ENCODE peak calls at places on chromosomes 11 and 22, in four cellular contexts. J is foreskin keratinocyte, T is H1, S is BE2C. W is an unnamed sample.
A peak's percentile ranks its signal among the peaks of the same experiment; 100 is the strongest.

GRCh38 chr11:113951487-113951886 is 23.4 kb upstream of the HTR3A start:
- DNase-seq in J (no peak), S (no peak), T (no peak), W (no peak)

GRCh38 chr11:58616594-58616993 is 5.9 kb upstream of the CNTF start:
- DNase-seq in S (no peak), J (peak; percentile 64), T (no peak), W (no peak)

GRCh38 chr11:43316451-43316850 is 4.7 kb downstream of the API5 start:
- DNase-seq in J (peak; percentile 18), T (no peak), S (no peak), W (no peak)

GRCh38 chr11:4092031-4092430 is 2.6 kb upstream of the RRM1 start:
- DNase-seq in J (no peak), S (no peak), T (no peak), W (no peak)

GRCh38 chr11:7167976-7168740 is 79.4 kb downstream of the RBMXL2 start:
- DNase-seq in J (no peak), T (no peak), S (no peak), W (no peak)

GRCh38 chr11:75562836-75563484 is 907 bp downstream of the SERPINH1 start:
- DNase-seq in J (peak; percentile 57), T (peak; percentile 79), S (no peak), W (no peak)

GRCh38 chr11:132627981-132628380 is 904.3 kb downstream of the OPCML start:
- DNase-seq in J (no peak), S (no peak), T (no peak), W (no peak)

GRCh38 chr11:8359521-8359920 is 95.8 kb upstream of the LMO1 start:
- DNase-seq in S (no peak), T (no peak), J (no peak), W (no peak)

GRCh38 chr22:27378343-27378800 is 423.2 kb downstream of the MN1 start:
- DNase-seq in S (no peak), T (no peak), J (no peak), W (no peak)

GRCh38 chr11:29343465-29344333 is 673.1 kb downstream of the KCNA4 start:
- DNase-seq in T (peak; percentile 86), J (peak; percentile 46), S (peak; percentile 54), W (no peak)

GRCh38 chr11:94112182-94112960 is 16.3 kb upstream of the PANX1 start:
- DNase-seq in J (peak; percentile 79), S (no peak), T (no peak), W (no peak)

GRCh38 chr11:2929880-2930704 is 872 bp upstream of the PHLDA2 start:
- DNase-seq in S (no peak), T (peak; percentile 73), J (peak; percentile 76), W (peak; percentile 91)

GRCh38 chr22:45328822-45329535 is 19.2 kb downstream of the FAM118A start:
- DNase-seq in S (peak; percentile 74), J (no peak), T (no peak), W (no peak)

GRCh38 chr11:41099654-41100053 is 359.8 kb downstream of the LRRC4C start:
- DNase-seq in J (no peak), S (no peak), T (no peak), W (no peak)

GRCh38 chr22:42990131-42990838 is 24.7 kb downstream of the PACSIN2 start:
- DNase-seq in S (no peak), T (no peak), J (peak; percentile 89), W (no peak)

GRCh38 chr11:26105762-26106423 is 226.0 kb upstream of the ANO3 start:
- DNase-seq in S (no peak), J (no peak), T (no peak), W (no peak)

GRCh38 chr11:105741488-105742020 is 131.7 kb downstream of the GRIA4 start:
- DNase-seq in T (no peak), J (no peak), S (no peak), W (no peak)

GRCh38 chr11:60974726-60975125 is 3.2 kb downstream of the CD6 start:
- DNase-seq in J (no peak), T (no peak), S (no peak), W (no peak)

GRCh38 chr22:49753276-49753884 is 74.3 kb downstream of the BRD1 start:
- DNase-seq in S (no peak), J (no peak), T (no peak), W (peak; percentile 68)

GRCh38 chr11:74366576-74366975 is 31.7 kb downstream of the PGM2L1 start:
- DNase-seq in T (no peak), J (peak; percentile 4), S (no peak), W (no peak)

GRCh38 chr11:61820174-61820573 is 3.4 kb upstream of the FADS1 start:
- DNase-seq in S (no peak), J (peak; percentile 91), T (no peak), W (no peak)

GRCh38 chr22:41915035-41915782 is at the start of gene SHISA8:
- DNase-seq in J (no peak), T (no peak), S (peak; percentile 60), W (no peak)

GRCh38 chr22:49769691-49770315 is 57.9 kb downstream of the BRD1 start:
- DNase-seq in T (no peak), S (peak; percentile 4), J (no peak), W (peak; percentile 82)

GRCh38 chr22:24801906-24802504 is 4.0 kb upstream of the SGSM1 start:
- DNase-seq in J (no peak), T (no peak), S (no peak), W (no peak)

GRCh38 chr22:23065069-23065451 is 5.3 kb upstream of the GNAZ start:
- DNase-seq in T (no peak), J (no peak), S (no peak), W (peak; percentile 36)

GRCh38 chr11:116703421-116703820 is 69.4 kb downstream of the BUD13 start:
- DNase-seq in S (peak; percentile 95), J (no peak), T (peak; percentile 76), W (no peak)

GRCh38 chr11:63667993-63668392 is 3.2 kb downstream of the ATL3 start:
- DNase-seq in T (no peak), S (no peak), J (peak; percentile 99), W (no peak)

GRCh38 chr11:86800076-86800955 is at the start of gene PRSS23:
- DNase-seq in T (peak; percentile 76), J (peak; percentile 32), S (peak; percentile 59), W (peak; percentile 93)

GRCh38 chr11:86800956-86801264 is 568 bp downstream of the PRSS23 start:
- DNase-seq in J (no peak), T (no peak), S (no peak), W (no peak)

GRCh38 chr11:86798988-86799387 is 1.4 kb upstream of the PRSS23 start:
- DNase-seq in T (no peak), J (peak; percentile 50), S (no peak), W (no peak)

GRCh38 chr11:86802146-86802545 is 1.8 kb downstream of the PRSS23 start:
- DNase-seq in T (no peak), J (peak; percentile 71), S (no peak), W (no peak)

GRCh38 chr11:86799680-86800075 is 664 bp upstream of the PRSS23 start:
- DNase-seq in J (no peak), T (no peak), S (no peak), W (no peak)
- TF ChIP-seq CTCF in J (peak; percentile 13), T (peak; percentile 30), S (no peak), W (peak; percentile 66)

GRCh38 chr11:64687204-64687603 is 35.8 kb downstream of the NRXN2 start:
- DNase-seq in J (no peak), S (no peak), T (no peak), W (peak; percentile 70)
- TF ChIP-seq CTCF in J (no peak), S (no peak), T (no peak), W (no peak)

DNA sequence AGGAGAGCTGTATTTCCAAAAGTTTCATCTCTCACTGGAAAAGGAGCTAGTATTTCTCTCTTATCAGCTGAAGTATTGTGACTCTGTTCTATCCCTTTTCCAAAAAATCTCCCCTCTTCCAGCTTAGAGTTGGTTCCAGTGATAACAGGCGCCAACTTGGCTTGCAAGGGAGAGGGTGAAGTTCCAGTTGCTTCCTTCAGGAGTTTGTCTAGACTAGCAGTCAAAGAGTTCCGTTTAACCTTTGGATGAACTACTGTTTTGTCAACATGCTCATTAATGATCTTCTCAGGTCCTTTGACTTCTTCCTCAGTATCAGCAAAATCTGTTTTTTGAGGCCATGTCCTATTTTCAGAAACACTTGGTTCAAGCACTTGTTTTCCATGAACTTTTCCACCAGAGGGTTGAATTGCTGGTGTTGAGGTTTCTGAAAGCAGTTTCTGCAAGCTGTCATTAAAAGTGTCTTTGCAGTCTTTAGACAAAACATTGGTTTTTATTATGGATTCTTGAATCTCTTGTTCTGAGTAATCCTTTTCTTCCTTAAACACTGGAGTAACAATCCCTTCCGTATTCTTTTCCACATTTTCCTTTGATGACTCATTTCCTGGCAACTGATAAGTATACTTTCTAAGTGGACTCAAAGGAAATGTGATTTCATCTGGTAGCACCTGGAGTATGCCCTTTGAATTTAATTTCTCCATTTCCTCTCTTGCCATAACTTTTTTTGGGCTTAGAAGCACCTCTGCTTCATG is 39.7 kb upstream of the CCDC89 start:
- DNase-seq in S (no peak), T (no peak), J (peak; percentile 92), W (no peak)
- TF ChIP-seq CTCF in S (no peak), T (no peak), J (no peak), W (no peak)

GRCh38 chr11:15988693-15989231 is 367.6 kb downstream of the SOX6 start:
- DNase-seq in T (peak; percentile 73), J (no peak), S (no peak), W (no peak)
- TF ChIP-seq CTCF in T (peak; percentile 65), J (peak; percentile 29), S (peak; percentile 17), W (peak; percentile 71)

DNA sequence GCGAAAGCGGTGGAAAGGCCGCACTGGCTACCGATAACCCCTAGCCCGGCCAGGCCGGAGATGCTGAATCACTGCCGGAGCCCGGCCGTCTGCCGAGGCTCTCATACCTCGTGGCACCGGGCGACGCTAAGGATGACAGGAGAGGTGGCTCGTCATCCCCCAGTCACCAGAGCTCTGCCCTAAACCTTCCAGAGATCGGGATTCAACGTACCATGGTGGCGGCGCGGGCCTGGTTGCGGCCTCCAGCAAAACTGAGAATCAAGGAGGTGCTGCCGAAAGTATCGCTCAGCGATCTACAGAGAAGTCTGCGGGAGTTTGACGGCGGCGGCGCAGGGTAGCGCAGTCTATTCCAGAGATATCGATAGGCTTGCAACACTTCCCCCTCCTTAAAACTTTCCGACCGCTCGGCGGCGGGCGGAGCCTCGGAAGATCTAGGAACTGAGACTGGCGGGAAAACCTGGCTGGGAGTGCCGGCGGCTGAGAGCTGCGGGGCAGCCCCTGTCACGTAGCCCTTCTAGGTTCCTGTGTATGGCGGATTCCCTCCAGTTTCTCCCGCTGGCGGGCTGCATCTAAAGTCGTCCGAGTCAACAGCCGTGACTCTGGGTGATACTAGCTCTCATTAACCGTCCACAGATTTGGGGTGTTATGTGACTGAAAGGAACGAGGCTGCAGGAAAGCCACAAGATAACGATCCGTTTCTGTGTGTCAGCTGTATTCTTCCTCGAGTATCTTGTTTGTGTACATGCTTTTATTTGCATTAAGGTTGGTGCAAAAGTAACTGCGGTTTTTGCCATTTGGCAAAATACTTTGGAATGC is at the start of gene PSMA1:
- DNase-seq in S (peak; percentile 87), T (peak; percentile 91), J (peak; percentile 91), W (peak; percentile 98)
- TF ChIP-seq CTCF in S (peak; percentile 5), T (no peak), J (peak; percentile 40), W (peak; percentile 51)